ENCODE peak calls at places on chromosomes 11 and 22, in seven cellular contexts. F is fibroblast of pulmonary artery, M is cardiac muscle cell, V is GM12891, R is RPMI8226, D is HT1080, G is suprapubic skin. A is an unnamed sample.

GRCh38 chr22:30562391-30562790 is 12.1 kb downstream of the GAL3ST1 start:
- DNase-seq in D (no peak), G (no peak), M (no peak), V (no peak), R (no peak), F (no peak), A (no peak)

GRCh38 chr22:38148252-38148651 is 33.4 kb downstream of the PLA2G6 start:
- DNase-seq in G (no peak), M (peak), F (peak), D (peak), R (no peak), V (no peak), A (peak)

GRCh38 chr22:32203181-32204105 is 1.4 kb downstream of the RFPL2 start:
- DNase-seq in F (no peak), G (no peak), R (no peak), M (no peak), D (no peak), V (no peak), A (no peak)

GRCh38 chr11:35357893-35358292 is 61.5 kb downstream of the SLC1A2 start:
- DNase-seq in G (peak), M (no peak), D (peak), R (no peak), F (no peak), V (no peak), A (no peak)

GRCh38 chr11:65865550-65866172 is 5.4 kb downstream of the MUS81 start:
- DNase-seq in D (no peak), F (no peak), R (no peak), M (no peak), G (no peak), V (no peak), A (peak)

GRCh38 chr11:10856689-10857603 is 907 bp downstream of the ZBED5 start:
- DNase-seq in D (peak), R (peak), M (peak), F (peak), V (no peak), G (peak), A (peak)

GRCh38 chr11:100434821-100435641 is 252.1 kb upstream of the ARHGAP42 start:
- DNase-seq in G (no peak), R (no peak), D (no peak), V (no peak), M (no peak), F (no peak), A (peak)

GRCh38 chr11:1220941-1221721 is 1.7 kb upstream of the MUC5B start:
- DNase-seq in G (peak), M (no peak), V (no peak), F (no peak), R (no peak), D (no peak), A (no peak)

GRCh38 chr11:18771266-18772035 is 20.1 kb downstream of the PTPN5 start:
- DNase-seq in R (no peak), D (no peak), G (no peak), M (no peak), V (no peak), F (no peak), A (no peak)

GRCh38 chr11:77879218-77879617 is 58.3 kb downstream of the AAMDC start:
- DNase-seq in V (peak), F (peak), M (peak), R (peak), G (no peak), D (no peak), A (peak)

GRCh38 chr11:19842505-19842904 is 129.9 kb downstream of the NAV2 start:
- DNase-seq in R (no peak), V (no peak), F (no peak), G (no peak), D (no peak), M (no peak), A (no peak)

GRCh38 chr11:77470971-77471370 is 2.9 kb downstream of the PAK1 start:
- DNase-seq in V (no peak), R (no peak), G (no peak), D (no peak), M (no peak), F (no peak), A (no peak)

GRCh38 chr11:21861314-21861713 is 331.6 kb upstream of the ANO5 start:
- DNase-seq in G (no peak), R (no peak), M (no peak), F (no peak), V (no peak), D (no peak), A (no peak)

GRCh38 chr11:65826972-65827773 is 6.6 kb upstream of the SNX32 start:
- DNase-seq in F (no peak), M (no peak), D (no peak), G (no peak), V (no peak), R (no peak), A (no peak)

GRCh38 chr11:119797137-119797611 is 68.2 kb upstream of the NECTIN1 start:
- DNase-seq in F (no peak), D (no peak), R (no peak), V (no peak), M (no peak), G (no peak), A (no peak)

GRCh38 chr11:14357843-14358728 is 897 bp downstream of the RRAS2 start:
- DNase-seq in R (no peak), F (peak), M (peak), G (no peak), V (peak), D (peak), A (peak)

GRCh38 chr11:7648264-7648663 is 25.0 kb downstream of the CYB5R2 start:
- DNase-seq in F (no peak), V (no peak), R (no peak), G (no peak), D (no peak), M (no peak), A (no peak)

GRCh38 chr11:65851811-65852507 is 6.0 kb downstream of the CFL1 start:
- DNase-seq in V (no peak), D (no peak), R (no peak), F (no peak), M (no peak), G (no peak), A (peak)

GRCh38 chr22:47678667-47679287 is 916.3 kb downstream of the TBC1D22A start:
- DNase-seq in R (no peak), G (no peak), D (no peak), F (no peak), M (no peak), V (no peak), A (no peak)

GRCh38 chr11:119615003-119615878 is 113.8 kb downstream of the NECTIN1 start:
- DNase-seq in V (no peak), M (peak), R (peak), D (peak), G (no peak), F (peak), A (peak)

GRCh38 chr11:47241740-47242400 is 6.7 kb downstream of the ACP2 start:
- DNase-seq in V (no peak), F (no peak), M (no peak), D (peak), R (no peak), G (no peak), A (no peak)

A was measured in choroid plexus epithelial cell.